ENCODE peak calls at places on chromosomes 13 and 19, in five cellular contexts. Y is neural crest cell; A is WERI-Rb-1; D is RPMI7951; O is activated CD8-positive, alpha-beta memory T cell treated with anti-CD3 and anti-CD28 coated beads for 4 hours. T is an unnamed sample.

GRCh38 chr19:13864513-13865242 is 12.3 kb upstream of the NANOS3 start:
- DNase-seq in Y (no peak), A (no peak), D (no peak), O (no peak), T (no peak)

GRCh38 chr13:77728265-77728966 is 30.9 kb downstream of the SLAIN1 start:
- DNase-seq in Y (no peak), A (no peak), D (no peak), O (no peak), T (no peak)

GRCh38 chr19:4149518-4150288 is 3.7 kb upstream of the CREB3L3 start:
- DNase-seq in Y (no peak), A (no peak), D (no peak), O (no peak), T (no peak)

GRCh38 chr13:95113601-95114000 is 187.7 kb downstream of the ABCC4 start:
- DNase-seq in Y (no peak), A (no peak), D (no peak), O (no peak), T (no peak)

GRCh38 chr19:42872608-42873007 is 6.9 kb downstream of the PSG1 start:
- DNase-seq in Y (no peak), A (no peak), D (no peak), O (no peak), T (no peak)

GRCh38 chr19:28585796-28586195 is 627.2 kb downstream of the UQCRFS1 start:
- DNase-seq in Y (no peak), A (no peak), D (no peak), O (no peak), T (no peak)

GRCh38 chr19:31445406-31445805 is 96.2 kb upstream of the TSHZ3 start:
- DNase-seq in Y (no peak), A (no peak), D (no peak), O (no peak), T (no peak)

GRCh38 chr19:20238025-20238623 is 71.1 kb downstream of the ZNF486 start:
- DNase-seq in Y (peak; percentile 73), A (peak; percentile 82), D (peak; percentile 92), O (peak; percentile 55), T (peak; percentile 62)

GRCh38 chr19:37817180-37817911 is 38.0 kb upstream of the ZNF573 start:
- DNase-seq in Y (peak; percentile 68), A (peak; percentile 96), D (peak; percentile 36), O (no peak), T (no peak)

GRCh38 chr19:3975637-3976087 is 4.8 kb upstream of the DAPK3 start:
- DNase-seq in Y (no peak), A (no peak), D (no peak), O (no peak), T (no peak)

GRCh38 chr13:104837756-104838155 is 1697.7 kb downstream of the EFNB2 start:
- DNase-seq in Y (no peak), A (no peak), D (no peak), O (no peak), T (no peak)

GRCh38 chr19:18300930-18301717 is 19.7 kb upstream of the JUND start:
- DNase-seq in Y (no peak), A (no peak), D (peak; percentile 87), O (no peak), T (no peak)

GRCh38 chr13:46964789-46965527 is 68.1 kb upstream of the HTR2A start:
- DNase-seq in Y (no peak), A (no peak), D (peak; percentile 78), O (no peak), T (no peak)

GRCh38 chr13:66665991-66666390 is 564.1 kb downstream of the PCDH9 start:
- DNase-seq in Y (peak; percentile 35), A (no peak), D (no peak), O (no peak), T (peak; percentile 18)

GRCh38 chr19:51389143-51389542 is 1.2 kb downstream of the C19orf84 start:
- DNase-seq in Y (no peak), A (no peak), D (no peak), O (no peak), T (no peak)

GRCh38 chr13:39253774-39254173 is 215.5 kb downstream of the NHLRC3 start:
- DNase-seq in Y (no peak), A (no peak), D (no peak), O (no peak), T (peak; percentile 3)

GRCh38 chr19:6450166-6450565 is 9.4 kb downstream of the SLC25A23 start:
- DNase-seq in Y (no peak), A (no peak), D (no peak), O (no peak), T (no peak)

GRCh38 chr19:49802836-49803528 is 10.1 kb downstream of the FUZ start:
- DNase-seq in Y (no peak), A (no peak), D (no peak), O (no peak), T (no peak)

GRCh38 chr19:18637644-18638630 is 1.1 kb downstream of the KLHL26 start:
- DNase-seq in Y (no peak), A (no peak), D (no peak), O (no peak), T (peak; percentile 12)

GRCh38 chr19:50912102-50912599 is 956 bp upstream of the KLK4 start:
- DNase-seq in Y (no peak), A (no peak), D (no peak), O (no peak), T (no peak)

GRCh38 chr13:60611523-60611922 is 214.5 kb downstream of the TDRD3 start:
- DNase-seq in Y (no peak), A (no peak), D (no peak), O (no peak), T (no peak)

GRCh38 chr19:1745589-1746031 is 7.7 kb upstream of the ONECUT3 start:
- DNase-seq in Y (no peak), A (no peak), D (no peak), O (no peak), T (no peak)

GRCh38 chr13:99307648-99308339 is 595 bp upstream of the GPR183 start:
- DNase-seq in Y (no peak), A (no peak), D (peak; percentile 74), O (no peak), T (no peak)